ENCODE peak calls at places on chromosome 4, in nine cellular contexts. V, J, B, D, C, L, O, W and Z are unnamed samples.

GRCh38 chr4:8665406-8666360 is 73.1 kb downstream of the CPZ start:
- DNase-seq in O (peak), L (no peak), V (no peak), C (no peak), J (no peak), W (no peak), D (no peak), B (no peak), Z (no peak)

GRCh38 chr4:146132445-146132844 is 43.1 kb upstream of the LSM6 start:
- DNase-seq in W (peak), J (no peak), O (no peak), V (peak), C (no peak), D (no peak), L (no peak), B (no peak), Z (no peak)

GRCh38 chr4:2931765-2932560 is 31.2 kb downstream of the NOP14 start:
- DNase-seq in O (peak), J (peak), V (no peak), B (no peak), L (no peak), W (no peak), C (peak), D (no peak), Z (no peak)

GRCh38 chr4:76200771-76201224 is 12.8 kb downstream of the SCARB2 start:
- DNase-seq in O (peak), J (peak), D (no peak), L (no peak), C (no peak), V (peak), B (peak), W (no peak), Z (no peak)

GRCh38 chr4:48706741-48707140 is 73.3 kb downstream of the FRYL start:
- DNase-seq in L (no peak), B (no peak), J (no peak), D (no peak), V (no peak), O (no peak), W (peak), C (no peak), Z (no peak)

GRCh38 chr4:90582087-90582486 is 454.9 kb downstream of the CCSER1 start:
- DNase-seq in O (no peak), V (no peak), W (no peak), J (no peak), D (no peak), L (no peak), C (no peak), B (no peak), Z (no peak)

GRCh38 chr4:17166954-17167353 is 268.5 kb upstream of the LDB2 start:
- DNase-seq in C (peak), V (no peak), O (no peak), B (no peak), J (no peak), D (no peak), W (peak), L (peak), Z (no peak)

GRCh38 chr4:82785248-82786003 is 13.2 kb downstream of the SCD5 start:
- DNase-seq in V (no peak), J (no peak), W (peak), B (no peak), L (peak), O (no peak), C (no peak), D (no peak), Z (peak)

GRCh38 chr4:4619821-4620220 is 78.0 kb upstream of the STX18 start:
- DNase-seq in C (no peak), J (no peak), L (no peak), D (no peak), V (no peak), O (no peak), W (no peak), B (no peak), Z (no peak)

GRCh38 chr4:99979872-99980271 is 29.8 kb upstream of the H2AZ1 start:
- DNase-seq in W (peak), V (no peak), L (peak), B (no peak), O (no peak), D (no peak), J (no peak), C (no peak), Z (no peak)

GRCh38 chr4:161336016-161336415 is 827.8 kb downstream of the FSTL5 start:
- DNase-seq in J (no peak), L (no peak), O (no peak), B (no peak), D (no peak), W (no peak), C (no peak), V (no peak), Z (no peak)

GRCh38 chr4:161332696-161333095 is 831.1 kb downstream of the FSTL5 start:
- DNase-seq in B (no peak), W (no peak), D (no peak), O (no peak), L (no peak), C (no peak), V (no peak), J (no peak), Z (no peak)

GRCh38 chr4:161336621-161337020 is 827.2 kb downstream of the FSTL5 start:
- DNase-seq in B (no peak), V (no peak), O (no peak), D (no peak), L (no peak), J (no peak), C (no peak), W (no peak), Z (no peak)
- H3K4me3 ChIP-seq in B (no peak), V (no peak), O (no peak), D (no peak), L (no peak), J (no peak), C (no peak), W (no peak), Z (no peak)

GRCh38 chr4:7514281-7514680 is 79.6 kb upstream of the PSAPL1 start:
- DNase-seq in L (no peak), J (no peak), D (no peak), B (no peak), V (no peak), W (no peak), C (no peak), O (no peak), Z (no peak)
- H3K4me3 ChIP-seq in L (no peak), J (no peak), D (no peak), B (no peak), V (no peak), W (no peak), C (no peak), O (no peak), Z (no peak)

GRCh38 chr4:113766882-113767281 is 5.3 kb upstream of the CAMK2D start:
- DNase-seq in W (no peak), V (no peak), B (no peak), O (no peak), C (no peak), J (no peak), D (no peak), L (no peak), Z (no peak)
- H3K4me3 ChIP-seq in W (no peak), V (no peak), B (no peak), O (no peak), C (no peak), J (no peak), D (no peak), L (no peak), Z (no peak)

GRCh38 chr4:133147922-133148689 is 988 bp upstream of the PCDH10 start:
- DNase-seq in J (no peak), O (no peak), W (peak), L (peak), C (peak), V (no peak), D (no peak), B (peak), Z (no peak)
- H3K4me3 ChIP-seq in J (no peak), O (peak), W (peak), L (peak), C (peak), V (peak), D (peak), B (peak), Z (peak)